ENCODE peak calls at places on chromosomes 16 and 17, in ten cellular contexts. J is heart left ventricle; C is spleen; E is left lung; R is SJSA1; T is Panc1; Q is adrenal gland; D is effector memory CD4-positive, alpha-beta T cell; P is fibroblast of lung; A is IMR-90. I is an unnamed sample. For H3K4me1, the result is how much of the 10 kb centered on the place peaks cover.

GRCh38 chr16:3878610-3879009 is 1.9 kb downstream of the CREBBP start:
- DNase-seq in J (no peak), C (no peak), E (no peak), R (no peak), T (no peak), Q (peak), D (no peak), P (peak), A (peak), I (no peak)

GRCh38 chr17:70119545-70119944 is 44.5 kb downstream of the KCNJ16 start:
- DNase-seq in J (no peak), C (no peak), E (no peak), R (no peak), T (no peak), Q (no peak), D (no peak), P (no peak), A (no peak), I (no peak)

GRCh38 chr17:75637561-75637960 is 4.3 kb downstream of the SMIM5 start:
- DNase-seq in J (no peak), C (peak), E (peak), R (no peak), T (no peak), Q (no peak), D (no peak), P (no peak), A (no peak), I (no peak)

GRCh38 chr16:85028638-85029412 is 1.2 kb downstream of the KIAA0513 start:
- DNase-seq in J (no peak), C (peak), E (no peak), R (no peak), T (no peak), Q (peak), D (peak), P (peak), A (peak), I (peak)

GRCh38 chr16:24499193-24499814 is 40.1 kb upstream of the RBBP6 start:
- DNase-seq in J (no peak), C (no peak), E (no peak), R (no peak), T (no peak), Q (peak), D (no peak), P (peak), A (peak), I (no peak)

GRCh38 chr16:87707097-87707496 is 58.7 kb downstream of the KLHDC4 start:
- DNase-seq in J (no peak), C (no peak), E (no peak), R (no peak), T (no peak), Q (no peak), D (no peak), P (no peak), A (no peak), I (no peak)

GRCh38 chr17:61334673-61335072 is 65.0 kb upstream of the TBX2 start:
- DNase-seq in J (no peak), C (no peak), E (no peak), R (no peak), T (no peak), Q (no peak), D (no peak), P (no peak), A (no peak), I (no peak)

GRCh38 chr17:14153374-14153773 is 83.3 kb downstream of the CDRT15 start:
- DNase-seq in J (no peak), C (no peak), E (no peak), R (no peak), T (no peak), Q (no peak), D (no peak), P (no peak), A (no peak), I (no peak)

GRCh38 chr17:1905190-1905919 is 75.5 kb downstream of the RPA1 start:
- DNase-seq in J (no peak), C (no peak), E (no peak), R (no peak), T (no peak), Q (peak), D (no peak), P (no peak), A (no peak), I (no peak)

GRCh38 chr16:71889147-71889546 is 5.2 kb upstream of the ZNF821 start:
- DNase-seq in J (no peak), C (no peak), E (no peak), R (no peak), T (no peak), Q (no peak), D (no peak), P (no peak), A (no peak), I (no peak)

GRCh38 chr16:22685162-22685830 is 128.7 kb upstream of the HS3ST2 start:
- DNase-seq in J (peak), C (no peak), E (no peak), R (no peak), T (no peak), Q (peak), D (no peak), P (peak), A (no peak), I (peak)

GRCh38 chr17:51059781-51060180 is 60.9 kb downstream of the SPAG9 start:
- DNase-seq in J (no peak), C (no peak), E (no peak), R (no peak), T (no peak), Q (no peak), D (no peak), P (peak), A (peak), I (no peak)

GRCh38 chr16:3519581-3519980 is 18.8 kb downstream of the CLUAP1 start:
- DNase-seq in J (no peak), C (no peak), E (no peak), R (no peak), T (no peak), Q (no peak), D (no peak), P (no peak), A (no peak), I (no peak)

GRCh38 chr16:8956265-8957060 is 7.2 kb downstream of the USP7 start:
- DNase-seq in J (no peak), C (no peak), E (no peak), R (no peak), T (no peak), Q (peak), D (no peak), P (no peak), A (no peak), I (peak)

GRCh38 chr17:28008526-28008925 is 34.0 kb upstream of the NLK start:
- DNase-seq in J (peak), C (no peak), E (no peak), R (peak), T (no peak), Q (peak), D (no peak), P (peak), A (peak), I (no peak)

GRCh38 chr16:14324581-14324980 is 253.5 kb downstream of the MRTFB start:
- DNase-seq in J (no peak), C (no peak), E (no peak), R (no peak), T (no peak), Q (no peak), D (no peak), P (peak), A (peak), I (no peak)

GRCh38 chr16:26598061-26598460 is 468.7 kb upstream of the C16orf82 start:
- DNase-seq in J (no peak), C (no peak), E (no peak), R (no peak), T (peak), Q (no peak), D (peak), P (no peak), A (no peak), I (no peak)

GRCh38 chr17:47727704-47728036 is 5.4 kb upstream of the TBX21 start:
- DNase-seq in J (no peak), C (peak), E (no peak), R (no peak), T (no peak), Q (no peak), D (no peak), P (no peak), A (no peak), I (no peak)

GRCh38 chr16:14539156-14539555 is 90.9 kb downstream of the PARN start:
- DNase-seq in J (no peak), C (no peak), E (no peak), R (no peak), T (no peak), Q (no peak), D (no peak), P (no peak), A (no peak), I (no peak)

GRCh38 chr16:35598696-35599332 is 2139.4 kb downstream of the TP53TG3F start:
- DNase-seq in J (no peak), C (no peak), E (no peak), R (no peak), T (no peak), Q (peak), D (no peak), P (no peak), A (no peak), I (no peak)

GRCh38 chr16:4373909-4374742 is 2.5 kb downstream of the VASN start:
- DNase-seq in J (peak), C (peak), E (no peak), R (peak), T (no peak), Q (peak), D (no peak), P (peak), A (peak), I (peak)

DNA sequence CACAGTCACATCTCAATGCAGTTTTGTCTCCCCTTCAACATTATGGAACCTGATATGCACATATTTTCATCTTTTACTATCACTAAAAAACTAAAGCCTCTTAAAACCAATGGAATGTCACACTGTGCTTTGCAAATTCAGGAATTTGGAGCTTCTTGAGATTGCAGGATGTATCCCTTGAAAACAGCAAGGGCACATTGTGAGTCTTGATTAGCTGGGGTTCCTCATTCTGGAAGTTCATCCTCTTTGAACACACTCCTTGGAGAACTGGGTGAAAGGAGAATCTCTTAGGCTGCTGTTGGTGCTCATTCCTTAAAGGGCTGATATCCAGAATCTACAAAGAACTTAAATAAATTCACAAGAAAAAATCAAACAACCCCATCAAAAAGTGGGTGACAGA is 21.1 kb upstream of the MYOCD start:
- DNase-seq in J (no peak), C (no peak), E (no peak), R (no peak), T (no peak), Q (no peak), D (no peak), P (no peak), A (no peak), I (no peak)
- H3K4me1 ChIP-seq in J (under half), C (under half), E (under half), R (under half), T (under half), Q (under half), D (under half), P (under half), A (under half), I (under half)

DNA sequence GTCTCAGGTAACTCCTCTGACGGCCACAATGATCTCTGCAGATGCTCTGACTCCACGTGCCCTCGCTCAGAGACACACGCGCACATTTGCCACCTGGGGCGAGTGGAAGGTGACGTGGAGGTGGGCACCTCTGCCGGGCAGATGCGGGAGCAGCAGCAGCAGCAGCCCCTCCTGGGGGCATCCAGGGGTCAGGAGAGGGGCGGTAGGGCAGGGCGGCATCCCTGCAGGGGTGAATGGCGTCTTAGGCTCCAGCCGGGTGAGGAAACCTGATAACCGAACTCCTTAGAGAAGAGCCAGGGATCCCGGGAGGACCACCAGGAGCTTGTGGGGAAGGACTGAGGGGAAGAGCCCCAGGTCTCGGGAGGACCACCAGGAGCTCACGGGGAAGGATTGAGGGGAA is 34.6 kb upstream of the CDH15 start:
- DNase-seq in J (no peak), C (peak), E (peak), R (no peak), T (no peak), Q (no peak), D (no peak), P (no peak), A (no peak), I (no peak)
- H3K4me3 ChIP-seq in J (no peak), C (no peak), E (no peak), R (no peak), T (no peak), Q (no peak), D (no peak), P (no peak), A (no peak), I (no peak)

DNA sequence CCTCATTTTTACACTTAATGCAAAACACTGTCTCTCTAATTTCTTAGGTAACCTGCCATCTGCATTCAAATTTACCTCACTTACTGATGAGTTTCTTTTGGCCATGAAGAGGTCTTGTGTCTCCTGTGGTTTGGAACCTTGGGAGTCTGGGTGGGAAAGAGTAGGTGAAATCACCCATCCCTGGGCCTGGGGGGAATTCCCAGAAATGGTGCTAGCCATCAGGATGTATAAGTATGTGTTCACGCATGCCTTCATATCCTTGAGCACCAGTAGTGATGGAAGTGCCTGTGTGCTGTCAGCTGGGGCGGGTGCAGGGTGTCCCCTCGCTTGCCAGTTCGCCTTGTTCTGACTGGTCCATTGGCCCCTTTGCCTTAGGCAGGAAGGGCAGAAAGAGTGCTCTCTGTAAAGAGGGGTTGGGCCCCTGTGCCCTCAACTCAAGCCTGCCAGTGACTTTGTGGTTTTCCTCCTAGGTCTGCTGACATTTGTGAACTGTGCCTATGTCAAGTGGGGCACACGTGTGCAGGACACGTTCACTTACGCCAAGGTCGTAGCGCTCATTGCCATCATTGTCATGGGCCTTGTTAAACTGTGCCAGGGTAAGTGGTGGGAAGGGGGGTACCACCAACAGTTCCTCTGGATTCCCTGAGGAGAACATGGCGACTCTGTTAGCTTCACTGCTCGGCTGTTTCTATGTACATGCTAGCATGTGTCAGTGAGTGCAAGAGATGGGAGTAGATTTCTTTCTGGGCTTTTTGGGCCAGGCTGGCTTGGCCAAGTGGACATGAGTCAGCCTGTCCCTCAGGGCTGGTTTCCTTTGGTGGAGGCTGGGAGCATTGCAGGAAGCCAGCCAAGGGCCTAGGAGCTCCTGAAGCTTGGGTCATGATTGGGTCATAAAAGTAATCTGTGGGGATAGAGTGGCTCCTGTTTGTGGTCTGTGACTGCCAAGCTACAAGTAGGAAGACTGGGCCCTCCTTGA is 23.2 kb downstream of the SLC7A6OS start:
- DNase-seq in J (peak), C (peak), E (no peak), R (peak), T (no peak), Q (peak), D (peak), P (peak), A (peak), I (peak)
- H3K4me1 ChIP-seq in J (half or more), C (half or more), E (under half), R (under half), T (under half), Q (half or more), D (half or more), P (under half), A (under half), I (half or more)

DNA sequence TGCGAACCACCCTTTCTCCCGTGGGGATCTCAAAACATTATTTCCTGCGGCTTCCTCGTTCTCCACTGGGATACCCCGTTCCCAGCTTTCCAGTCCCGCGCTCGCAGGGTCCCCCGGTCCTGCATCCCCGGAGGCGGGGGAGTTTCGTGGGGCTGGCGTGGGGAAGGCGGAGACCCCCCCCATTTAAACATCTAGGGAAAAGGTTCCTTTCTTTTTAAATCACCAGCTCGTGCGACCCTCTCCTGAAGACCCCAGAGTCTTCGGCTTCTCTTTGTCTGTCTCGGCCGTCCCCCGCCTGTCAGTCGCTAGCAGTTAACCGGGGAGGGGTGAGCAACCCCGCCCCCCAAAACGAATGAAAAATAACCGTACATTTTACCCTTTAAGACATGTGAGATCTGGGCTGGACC is 486 bp upstream of the IGF2BP1 start:
- DNase-seq in J (no peak), C (no peak), E (no peak), R (no peak), T (no peak), Q (no peak), D (no peak), P (no peak), A (no peak), I (no peak)
- H3K4me3 ChIP-seq in J (peak), C (peak), E (no peak), R (peak), T (peak), Q (no peak), D (no peak), P (no peak), A (peak), I (no peak)

GRCh38 chr16:30901201-30902069 is 5.0 kb downstream of the CTF1 start:
- DNase-seq in J (no peak), C (no peak), E (no peak), R (no peak), T (no peak), Q (no peak), D (no peak), P (no peak), A (no peak), I (no peak)
- H3K4me1 ChIP-seq in J (under half), C (half or more), E (under half), R (under half), T (under half), Q (under half), D (under half), P (under half), A (under half), I (under half)

GRCh38 chr17:8041980-8042379 is 3.1 kb downstream of the ALOX15B start:
- DNase-seq in J (no peak), C (no peak), E (no peak), R (no peak), T (no peak), Q (no peak), D (no peak), P (no peak), A (no peak), I (no peak)

GRCh38 chr17:8039611-8040168 is 831 bp downstream of the ALOX15B start:
- DNase-seq in J (no peak), C (no peak), E (no peak), R (no peak), T (no peak), Q (peak), D (no peak), P (no peak), A (no peak), I (no peak)

GRCh38 chr17:8041249-8041928 is 2.5 kb downstream of the ALOX15B start:
- DNase-seq in J (no peak), C (no peak), E (no peak), R (no peak), T (peak), Q (no peak), D (no peak), P (peak), A (peak), I (no peak)

GRCh38 chr17:8038954-8039610 is at the start of gene ALOX15B:
- DNase-seq in J (no peak), C (no peak), E (peak), R (no peak), T (no peak), Q (peak), D (no peak), P (no peak), A (no peak), I (no peak)
- H3K4me3 ChIP-seq in J (peak), C (peak), E (peak), R (no peak), T (no peak), Q (peak), D (no peak), P (no peak), A (no peak), I (no peak)

I was measured in psoas muscle.